ENCODE peak calls at places on chromosomes 3 and 15, in eight cellular contexts. One of them, this sample, is unnamed.

GRCh38 chr3:148366743-148367410 is 330.8 kb upstream of the AGTR1 start:
- DNase-seq in CD8-positive, alpha-beta memory T cell: no peak
- DNase-seq in effector CD4-positive, alpha-beta T cell: no peak
- DNase-seq in NCI-H2171: no peak
- DNase-seq in activated CD4-positive, alpha-beta T cell treated with anti-CD3 and anti-CD28 coated beads for 48 hours: no peak
- DNase-seq in fibroblast of mammary gland: peak; percentile 30
- DNase-seq in HTR-8/SVneo: peak; percentile 12
- DNase-seq in HepG2: no peak
- DNase-seq in this sample: no peak

GRCh38 chr3:158718490-158719170 is 13.6 kb downstream of the RARRES1 start:
- DNase-seq in CD8-positive, alpha-beta memory T cell: no peak
- DNase-seq in effector CD4-positive, alpha-beta T cell: no peak
- DNase-seq in NCI-H2171: no peak
- DNase-seq in activated CD4-positive, alpha-beta T cell treated with anti-CD3 and anti-CD28 coated beads for 48 hours: no peak
- DNase-seq in fibroblast of mammary gland: peak; percentile 96
- DNase-seq in HTR-8/SVneo: peak; percentile 71
- DNase-seq in HepG2: no peak
- DNase-seq in this sample: no peak

GRCh38 chr3:171198781-171199472 is 172.4 kb upstream of the SLC2A2 start:
- DNase-seq in CD8-positive, alpha-beta memory T cell: no peak
- DNase-seq in effector CD4-positive, alpha-beta T cell: no peak
- DNase-seq in NCI-H2171: no peak
- DNase-seq in activated CD4-positive, alpha-beta T cell treated with anti-CD3 and anti-CD28 coated beads for 48 hours: no peak
- DNase-seq in fibroblast of mammary gland: no peak
- DNase-seq in HTR-8/SVneo: no peak
- DNase-seq in HepG2: no peak
- DNase-seq in this sample: no peak

GRCh38 chr3:188299713-188300112 is 145.8 kb downstream of the LPP start:
- DNase-seq in CD8-positive, alpha-beta memory T cell: no peak
- DNase-seq in effector CD4-positive, alpha-beta T cell: no peak
- DNase-seq in NCI-H2171: no peak
- DNase-seq in activated CD4-positive, alpha-beta T cell treated with anti-CD3 and anti-CD28 coated beads for 48 hours: no peak
- DNase-seq in fibroblast of mammary gland: no peak
- DNase-seq in HTR-8/SVneo: no peak
- DNase-seq in HepG2: no peak
- DNase-seq in this sample: no peak

GRCh38 chr3:150238043-150238802 is 169.9 kb upstream of the TSC22D2 start:
- DNase-seq in CD8-positive, alpha-beta memory T cell: no peak
- DNase-seq in effector CD4-positive, alpha-beta T cell: no peak
- DNase-seq in NCI-H2171: no peak
- DNase-seq in activated CD4-positive, alpha-beta T cell treated with anti-CD3 and anti-CD28 coated beads for 48 hours: no peak
- DNase-seq in fibroblast of mammary gland: no peak
- DNase-seq in HTR-8/SVneo: no peak
- DNase-seq in HepG2: no peak
- DNase-seq in this sample: no peak

GRCh38 chr3:75048650-75049049 is 434.2 kb upstream of the CNTN3 start:
- DNase-seq in CD8-positive, alpha-beta memory T cell: no peak
- DNase-seq in effector CD4-positive, alpha-beta T cell: no peak
- DNase-seq in NCI-H2171: no peak
- DNase-seq in activated CD4-positive, alpha-beta T cell treated with anti-CD3 and anti-CD28 coated beads for 48 hours: no peak
- DNase-seq in fibroblast of mammary gland: peak; percentile 0
- DNase-seq in HTR-8/SVneo: no peak
- DNase-seq in HepG2: no peak
- DNase-seq in this sample: no peak

GRCh38 chr3:123626881-123627280 is 42.0 kb upstream of the HACD2 start:
- DNase-seq in CD8-positive, alpha-beta memory T cell: no peak
- DNase-seq in effector CD4-positive, alpha-beta T cell: no peak
- DNase-seq in NCI-H2171: no peak
- DNase-seq in activated CD4-positive, alpha-beta T cell treated with anti-CD3 and anti-CD28 coated beads for 48 hours: no peak
- DNase-seq in fibroblast of mammary gland: no peak
- DNase-seq in HTR-8/SVneo: no peak
- DNase-seq in HepG2: no peak
- DNase-seq in this sample: no peak

GRCh38 chr3:190130037-190130436 is 9.3 kb upstream of the P3H2 start:
- DNase-seq in CD8-positive, alpha-beta memory T cell: no peak
- DNase-seq in effector CD4-positive, alpha-beta T cell: no peak
- DNase-seq in NCI-H2171: no peak
- DNase-seq in activated CD4-positive, alpha-beta T cell treated with anti-CD3 and anti-CD28 coated beads for 48 hours: no peak
- DNase-seq in fibroblast of mammary gland: no peak
- DNase-seq in HTR-8/SVneo: no peak
- DNase-seq in HepG2: no peak
- DNase-seq in this sample: no peak

GRCh38 chr3:13770390-13771169 is 109.3 kb downstream of the WNT7A start:
- DNase-seq in CD8-positive, alpha-beta memory T cell: no peak
- DNase-seq in effector CD4-positive, alpha-beta T cell: no peak
- DNase-seq in NCI-H2171: no peak
- DNase-seq in activated CD4-positive, alpha-beta T cell treated with anti-CD3 and anti-CD28 coated beads for 48 hours: no peak
- DNase-seq in fibroblast of mammary gland: no peak
- DNase-seq in HTR-8/SVneo: peak; percentile 45
- DNase-seq in HepG2: no peak
- DNase-seq in this sample: peak; percentile 38

GRCh38 chr15:100997442-100997841 is 78.3 kb downstream of the LRRK1 start:
- DNase-seq in CD8-positive, alpha-beta memory T cell: no peak
- DNase-seq in effector CD4-positive, alpha-beta T cell: no peak
- DNase-seq in NCI-H2171: no peak
- DNase-seq in activated CD4-positive, alpha-beta T cell treated with anti-CD3 and anti-CD28 coated beads for 48 hours: no peak
- DNase-seq in fibroblast of mammary gland: peak; percentile 76
- DNase-seq in HTR-8/SVneo: no peak
- DNase-seq in HepG2: no peak
- DNase-seq in this sample: no peak

GRCh38 chr15:23648920-23649515 is 1.4 kb upstream of the MAGEL2 start:
- DNase-seq in CD8-positive, alpha-beta memory T cell: no peak
- DNase-seq in effector CD4-positive, alpha-beta T cell: no peak
- DNase-seq in NCI-H2171: no peak
- DNase-seq in activated CD4-positive, alpha-beta T cell treated with anti-CD3 and anti-CD28 coated beads for 48 hours: peak; percentile 53
- DNase-seq in fibroblast of mammary gland: peak; percentile 4
- DNase-seq in HTR-8/SVneo: no peak
- DNase-seq in HepG2: peak; percentile 16
- DNase-seq in this sample: no peak

GRCh38 chr15:43439268-43439667 is 53.7 kb downstream of the TP53BP1 start:
- DNase-seq in CD8-positive, alpha-beta memory T cell: no peak
- DNase-seq in effector CD4-positive, alpha-beta T cell: no peak
- DNase-seq in NCI-H2171: no peak
- DNase-seq in activated CD4-positive, alpha-beta T cell treated with anti-CD3 and anti-CD28 coated beads for 48 hours: no peak
- DNase-seq in fibroblast of mammary gland: no peak
- DNase-seq in HTR-8/SVneo: no peak
- DNase-seq in HepG2: peak; percentile 52
- DNase-seq in this sample: no peak

GRCh38 chr3:116050311-116050710 is 395.0 kb downstream of the LSAMP start:
- DNase-seq in CD8-positive, alpha-beta memory T cell: no peak
- DNase-seq in effector CD4-positive, alpha-beta T cell: no peak
- DNase-seq in NCI-H2171: peak; percentile 75
- DNase-seq in activated CD4-positive, alpha-beta T cell treated with anti-CD3 and anti-CD28 coated beads for 48 hours: no peak
- DNase-seq in fibroblast of mammary gland: no peak
- DNase-seq in HTR-8/SVneo: no peak
- DNase-seq in HepG2: no peak
- DNase-seq in this sample: no peak

GRCh38 chr3:50347187-50347813 is 1.8 kb upstream of the ZMYND10 start:
- DNase-seq in CD8-positive, alpha-beta memory T cell: peak; percentile 69
- DNase-seq in effector CD4-positive, alpha-beta T cell: peak; percentile 73
- DNase-seq in NCI-H2171: peak; percentile 48
- DNase-seq in activated CD4-positive, alpha-beta T cell treated with anti-CD3 and anti-CD28 coated beads for 48 hours: peak; percentile 82
- DNase-seq in fibroblast of mammary gland: peak; percentile 75
- DNase-seq in HTR-8/SVneo: peak; percentile 70
- DNase-seq in HepG2: peak; percentile 59
- DNase-seq in this sample: no peak

GRCh38 chr3:158313344-158313927 is 203.5 kb downstream of the RSRC1 start:
- DNase-seq in CD8-positive, alpha-beta memory T cell: no peak
- DNase-seq in effector CD4-positive, alpha-beta T cell: no peak
- DNase-seq in NCI-H2171: peak; percentile 52
- DNase-seq in activated CD4-positive, alpha-beta T cell treated with anti-CD3 and anti-CD28 coated beads for 48 hours: no peak
- DNase-seq in fibroblast of mammary gland: peak; percentile 48
- DNase-seq in HTR-8/SVneo: peak; percentile 18
- DNase-seq in HepG2: peak; percentile 31
- DNase-seq in this sample: no peak

GRCh38 chr3:152355744-152356665 is 87.3 kb downstream of the MBNL1 start:
- DNase-seq in CD8-positive, alpha-beta memory T cell: no peak
- DNase-seq in effector CD4-positive, alpha-beta T cell: no peak
- DNase-seq in NCI-H2171: no peak
- DNase-seq in activated CD4-positive, alpha-beta T cell treated with anti-CD3 and anti-CD28 coated beads for 48 hours: no peak
- DNase-seq in fibroblast of mammary gland: peak; percentile 45
- DNase-seq in HTR-8/SVneo: no peak
- DNase-seq in HepG2: no peak
- DNase-seq in this sample: no peak

GRCh38 chr15:93985925-93986324 is 245.4 kb upstream of the MCTP2 start:
- DNase-seq in CD8-positive, alpha-beta memory T cell: no peak
- DNase-seq in effector CD4-positive, alpha-beta T cell: no peak
- DNase-seq in NCI-H2171: no peak
- DNase-seq in activated CD4-positive, alpha-beta T cell treated with anti-CD3 and anti-CD28 coated beads for 48 hours: no peak
- DNase-seq in fibroblast of mammary gland: peak; percentile 48
- DNase-seq in HTR-8/SVneo: no peak
- DNase-seq in HepG2: no peak
- DNase-seq in this sample: no peak

GRCh38 chr15:93245616-93246122 is 156.7 kb upstream of the RGMA start:
- DNase-seq in CD8-positive, alpha-beta memory T cell: no peak
- DNase-seq in effector CD4-positive, alpha-beta T cell: no peak
- DNase-seq in NCI-H2171: no peak
- DNase-seq in activated CD4-positive, alpha-beta T cell treated with anti-CD3 and anti-CD28 coated beads for 48 hours: no peak
- DNase-seq in fibroblast of mammary gland: no peak
- DNase-seq in HTR-8/SVneo: no peak
- DNase-seq in HepG2: no peak
- DNase-seq in this sample: no peak

GRCh38 chr3:32022947-32023346 is 41.4 kb downstream of the ZNF860 start:
- DNase-seq in CD8-positive, alpha-beta memory T cell: no peak
- DNase-seq in effector CD4-positive, alpha-beta T cell: no peak
- DNase-seq in NCI-H2171: no peak
- DNase-seq in activated CD4-positive, alpha-beta T cell treated with anti-CD3 and anti-CD28 coated beads for 48 hours: no peak
- DNase-seq in fibroblast of mammary gland: no peak
- DNase-seq in HTR-8/SVneo: no peak
- DNase-seq in HepG2: no peak
- DNase-seq in this sample: no peak

GRCh38 chr3:161139686-161140085 is 34.5 kb upstream of the B3GALNT1 start:
- DNase-seq in CD8-positive, alpha-beta memory T cell: no peak
- DNase-seq in effector CD4-positive, alpha-beta T cell: no peak
- DNase-seq in NCI-H2171: no peak
- DNase-seq in activated CD4-positive, alpha-beta T cell treated with anti-CD3 and anti-CD28 coated beads for 48 hours: no peak
- DNase-seq in fibroblast of mammary gland: no peak
- DNase-seq in HTR-8/SVneo: no peak
- DNase-seq in HepG2: no peak
- DNase-seq in this sample: no peak

GRCh38 chr15:43099105-43099845 is 6.6 kb downstream of the UBR1 start:
- DNase-seq in CD8-positive, alpha-beta memory T cell: no peak
- DNase-seq in effector CD4-positive, alpha-beta T cell: no peak
- DNase-seq in NCI-H2171: no peak
- DNase-seq in activated CD4-positive, alpha-beta T cell treated with anti-CD3 and anti-CD28 coated beads for 48 hours: no peak
- DNase-seq in fibroblast of mammary gland: no peak
- DNase-seq in HTR-8/SVneo: no peak
- DNase-seq in HepG2: no peak
- DNase-seq in this sample: no peak

GRCh38 chr3:179071161-179071568 is 444 bp downstream of the ZMAT3 start:
- DNase-seq in CD8-positive, alpha-beta memory T cell: peak; percentile 37
- DNase-seq in effector CD4-positive, alpha-beta T cell: peak; percentile 51
- DNase-seq in NCI-H2171: peak; percentile 38
- DNase-seq in activated CD4-positive, alpha-beta T cell treated with anti-CD3 and anti-CD28 coated beads for 48 hours: peak; percentile 69
- DNase-seq in fibroblast of mammary gland: peak; percentile 36
- DNase-seq in HTR-8/SVneo: peak; percentile 22
- DNase-seq in HepG2: peak; percentile 13
- DNase-seq in this sample: no peak

GRCh38 chr15:94970096-94970495 is 738.7 kb downstream of the MCTP2 start:
- DNase-seq in CD8-positive, alpha-beta memory T cell: no peak
- DNase-seq in effector CD4-positive, alpha-beta T cell: no peak
- DNase-seq in NCI-H2171: no peak
- DNase-seq in activated CD4-positive, alpha-beta T cell treated with anti-CD3 and anti-CD28 coated beads for 48 hours: no peak
- DNase-seq in fibroblast of mammary gland: no peak
- DNase-seq in HTR-8/SVneo: no peak
- DNase-seq in HepG2: no peak
- DNase-seq in this sample: no peak

GRCh38 chr3:68943753-68944500 is 11.6 kb upstream of the TAFA4 start:
- DNase-seq in CD8-positive, alpha-beta memory T cell: no peak
- DNase-seq in effector CD4-positive, alpha-beta T cell: no peak
- DNase-seq in NCI-H2171: no peak
- DNase-seq in activated CD4-positive, alpha-beta T cell treated with anti-CD3 and anti-CD28 coated beads for 48 hours: no peak
- DNase-seq in fibroblast of mammary gland: no peak
- DNase-seq in HTR-8/SVneo: no peak
- DNase-seq in HepG2: peak; percentile 24
- DNase-seq in this sample: no peak

GRCh38 chr3:127337911-127338531 is 50.2 kb upstream of the PRR20G start:
- DNase-seq in CD8-positive, alpha-beta memory T cell: no peak
- DNase-seq in effector CD4-positive, alpha-beta T cell: no peak
- DNase-seq in NCI-H2171: no peak
- DNase-seq in activated CD4-positive, alpha-beta T cell treated with anti-CD3 and anti-CD28 coated beads for 48 hours: no peak
- DNase-seq in fibroblast of mammary gland: no peak
- DNase-seq in HTR-8/SVneo: no peak
- DNase-seq in HepG2: no peak
- DNase-seq in this sample: no peak

GRCh38 chr3:58660998-58661397 is 5.6 kb downstream of the FAM3D start:
- DNase-seq in CD8-positive, alpha-beta memory T cell: no peak
- DNase-seq in effector CD4-positive, alpha-beta T cell: no peak
- DNase-seq in NCI-H2171: no peak
- DNase-seq in activated CD4-positive, alpha-beta T cell treated with anti-CD3 and anti-CD28 coated beads for 48 hours: no peak
- DNase-seq in fibroblast of mammary gland: no peak
- DNase-seq in HTR-8/SVneo: no peak
- DNase-seq in HepG2: no peak
- DNase-seq in this sample: peak; percentile 26

GRCh38 chr3:182116386-182116785 is 404.7 kb downstream of the SOX2 start:
- DNase-seq in CD8-positive, alpha-beta memory T cell: no peak
- DNase-seq in effector CD4-positive, alpha-beta T cell: no peak
- DNase-seq in NCI-H2171: no peak
- DNase-seq in activated CD4-positive, alpha-beta T cell treated with anti-CD3 and anti-CD28 coated beads for 48 hours: no peak
- DNase-seq in fibroblast of mammary gland: no peak
- DNase-seq in HTR-8/SVneo: no peak
- DNase-seq in HepG2: no peak
- DNase-seq in this sample: no peak

GRCh38 chr3:177525414-177525813 is 328.1 kb upstream of the TBL1XR1 start:
- DNase-seq in CD8-positive, alpha-beta memory T cell: no peak
- DNase-seq in effector CD4-positive, alpha-beta T cell: no peak
- DNase-seq in NCI-H2171: no peak
- DNase-seq in activated CD4-positive, alpha-beta T cell treated with anti-CD3 and anti-CD28 coated beads for 48 hours: no peak
- DNase-seq in fibroblast of mammary gland: no peak
- DNase-seq in HTR-8/SVneo: no peak
- DNase-seq in HepG2: no peak
- DNase-seq in this sample: no peak

GRCh38 chr15:77975332-77976119 is 102.0 kb downstream of the TBC1D2B start:
- DNase-seq in CD8-positive, alpha-beta memory T cell: no peak
- DNase-seq in effector CD4-positive, alpha-beta T cell: no peak
- DNase-seq in NCI-H2171: no peak
- DNase-seq in activated CD4-positive, alpha-beta T cell treated with anti-CD3 and anti-CD28 coated beads for 48 hours: no peak
- DNase-seq in fibroblast of mammary gland: no peak
- DNase-seq in HTR-8/SVneo: no peak
- DNase-seq in HepG2: no peak
- DNase-seq in this sample: no peak

GRCh38 chr3:4906107-4906621 is 73.1 kb upstream of the BHLHE40 start:
- DNase-seq in CD8-positive, alpha-beta memory T cell: no peak
- DNase-seq in effector CD4-positive, alpha-beta T cell: no peak
- DNase-seq in NCI-H2171: no peak
- DNase-seq in activated CD4-positive, alpha-beta T cell treated with anti-CD3 and anti-CD28 coated beads for 48 hours: peak; percentile 45
- DNase-seq in fibroblast of mammary gland: peak; percentile 46
- DNase-seq in HTR-8/SVneo: peak; percentile 5
- DNase-seq in HepG2: no peak
- DNase-seq in this sample: no peak

GRCh38 chr3:1752205-1752604 is 346.5 kb upstream of the CNTN4 start:
- DNase-seq in CD8-positive, alpha-beta memory T cell: no peak
- DNase-seq in effector CD4-positive, alpha-beta T cell: no peak
- DNase-seq in NCI-H2171: no peak
- DNase-seq in activated CD4-positive, alpha-beta T cell treated with anti-CD3 and anti-CD28 coated beads for 48 hours: no peak
- DNase-seq in fibroblast of mammary gland: no peak
- DNase-seq in HTR-8/SVneo: no peak
- DNase-seq in HepG2: no peak
- DNase-seq in this sample: no peak

GRCh38 chr15:43998607-43999006 is 171.8 kb downstream of the WDR76 start:
- DNase-seq in CD8-positive, alpha-beta memory T cell: no peak
- DNase-seq in effector CD4-positive, alpha-beta T cell: no peak
- DNase-seq in NCI-H2171: no peak
- DNase-seq in activated CD4-positive, alpha-beta T cell treated with anti-CD3 and anti-CD28 coated beads for 48 hours: no peak
- DNase-seq in fibroblast of mammary gland: peak; percentile 81
- DNase-seq in HTR-8/SVneo: no peak
- DNase-seq in HepG2: no peak
- DNase-seq in this sample: no peak

GRCh38 chr3:86782271-86782670 is 208.7 kb downstream of the VGLL3 start:
- DNase-seq in CD8-positive, alpha-beta memory T cell: no peak
- DNase-seq in effector CD4-positive, alpha-beta T cell: no peak
- DNase-seq in NCI-H2171: no peak
- DNase-seq in activated CD4-positive, alpha-beta T cell treated with anti-CD3 and anti-CD28 coated beads for 48 hours: no peak
- DNase-seq in fibroblast of mammary gland: no peak
- DNase-seq in HTR-8/SVneo: no peak
- DNase-seq in HepG2: no peak
- DNase-seq in this sample: no peak

GRCh38 chr15:51414256-51414860 is 72.9 kb downstream of the GLDN start:
- DNase-seq in CD8-positive, alpha-beta memory T cell: no peak
- DNase-seq in effector CD4-positive, alpha-beta T cell: no peak
- DNase-seq in NCI-H2171: no peak
- DNase-seq in activated CD4-positive, alpha-beta T cell treated with anti-CD3 and anti-CD28 coated beads for 48 hours: no peak
- DNase-seq in fibroblast of mammary gland: no peak
- DNase-seq in HTR-8/SVneo: no peak
- DNase-seq in HepG2: no peak
- DNase-seq in this sample: no peak